ENCODE peak calls at places on chromosomes 16 and 17, in nine cellular contexts. One of them, this sample, is unnamed.

GRCh38 chr16:66926171-66926570 is 836 bp upstream of the RRAD start:
- DNase-seq in heart right ventricle: peak; percentile 75
- DNase-seq in activated gamma-delta T cell: no peak
- DNase-seq in NCI-H1436: no peak
- DNase-seq in cerebellum: no peak
- DNase-seq in ELF-1: no peak
- DNase-seq in stimulated activated CD8-positive, alpha-beta memory T cell treated with anti-CD3 and anti-CD28 coated beads, Interleukin-7, amount 100 ng/mL, for 1 hour: no peak
- DNase-seq in left colon: no peak
- DNase-seq in NCI-H748 treated with DMSO at 0.1 percent for 48 hours: no peak
- DNase-seq in this sample: no peak

GRCh38 chr16:27243725-27244362 is 24.7 kb downstream of the NSMCE1 start:
- DNase-seq in left colon: no peak
- DNase-seq in ELF-1: no peak
- DNase-seq in cerebellum: no peak
- DNase-seq in stimulated activated CD8-positive, alpha-beta memory T cell treated with anti-CD3 and anti-CD28 coated beads, Interleukin-7, amount 100 ng/mL, for 1 hour: no peak
- DNase-seq in heart right ventricle: no peak
- DNase-seq in NCI-H1436: no peak
- DNase-seq in NCI-H748 treated with DMSO at 0.1 percent for 48 hours: no peak
- DNase-seq in activated gamma-delta T cell: no peak
- DNase-seq in this sample: no peak

GRCh38 chr17:44002141-44002848 is 2.1 kb upstream of the NAGS start:
- DNase-seq in activated gamma-delta T cell: no peak
- DNase-seq in NCI-H748 treated with DMSO at 0.1 percent for 48 hours: no peak
- DNase-seq in left colon: no peak
- DNase-seq in cerebellum: no peak
- DNase-seq in heart right ventricle: no peak
- DNase-seq in ELF-1: no peak
- DNase-seq in stimulated activated CD8-positive, alpha-beta memory T cell treated with anti-CD3 and anti-CD28 coated beads, Interleukin-7, amount 100 ng/mL, for 1 hour: no peak
- DNase-seq in NCI-H1436: no peak
- DNase-seq in this sample: no peak

GRCh38 chr16:69823831-69824563 is 61.9 kb downstream of the WWP2 start:
- DNase-seq in NCI-H748 treated with DMSO at 0.1 percent for 48 hours: no peak
- DNase-seq in heart right ventricle: peak; percentile 78
- DNase-seq in cerebellum: no peak
- DNase-seq in ELF-1: no peak
- DNase-seq in left colon: no peak
- DNase-seq in stimulated activated CD8-positive, alpha-beta memory T cell treated with anti-CD3 and anti-CD28 coated beads, Interleukin-7, amount 100 ng/mL, for 1 hour: no peak
- DNase-seq in activated gamma-delta T cell: no peak
- DNase-seq in NCI-H1436: no peak
- DNase-seq in this sample: no peak

GRCh38 chr16:80940069-80940856 is 66.4 kb downstream of the CMC2 start:
- DNase-seq in cerebellum: no peak
- DNase-seq in ELF-1: no peak
- DNase-seq in NCI-H1436: no peak
- DNase-seq in stimulated activated CD8-positive, alpha-beta memory T cell treated with anti-CD3 and anti-CD28 coated beads, Interleukin-7, amount 100 ng/mL, for 1 hour: no peak
- DNase-seq in activated gamma-delta T cell: no peak
- DNase-seq in NCI-H748 treated with DMSO at 0.1 percent for 48 hours: no peak
- DNase-seq in left colon: no peak
- DNase-seq in heart right ventricle: no peak
- DNase-seq in this sample: no peak

GRCh38 chr16:6570520-6570919 is 762.1 kb upstream of the RBFOX1 start:
- DNase-seq in left colon: no peak
- DNase-seq in stimulated activated CD8-positive, alpha-beta memory T cell treated with anti-CD3 and anti-CD28 coated beads, Interleukin-7, amount 100 ng/mL, for 1 hour: no peak
- DNase-seq in NCI-H748 treated with DMSO at 0.1 percent for 48 hours: no peak
- DNase-seq in heart right ventricle: no peak
- DNase-seq in activated gamma-delta T cell: no peak
- DNase-seq in cerebellum: no peak
- DNase-seq in ELF-1: no peak
- DNase-seq in NCI-H1436: no peak
- DNase-seq in this sample: no peak

GRCh38 chr16:56683424-56684162 is 1.3 kb downstream of the MT1X start:
- DNase-seq in left colon: no peak
- DNase-seq in NCI-H748 treated with DMSO at 0.1 percent for 48 hours: no peak
- DNase-seq in ELF-1: no peak
- DNase-seq in stimulated activated CD8-positive, alpha-beta memory T cell treated with anti-CD3 and anti-CD28 coated beads, Interleukin-7, amount 100 ng/mL, for 1 hour: no peak
- DNase-seq in activated gamma-delta T cell: no peak
- DNase-seq in cerebellum: no peak
- DNase-seq in heart right ventricle: no peak
- DNase-seq in NCI-H1436: no peak
- DNase-seq in this sample: no peak

GRCh38 chr17:2075336-2076056 is 20.6 kb downstream of the HIC1 start:
- DNase-seq in stimulated activated CD8-positive, alpha-beta memory T cell treated with anti-CD3 and anti-CD28 coated beads, Interleukin-7, amount 100 ng/mL, for 1 hour: no peak
- DNase-seq in NCI-H748 treated with DMSO at 0.1 percent for 48 hours: no peak
- DNase-seq in activated gamma-delta T cell: no peak
- DNase-seq in NCI-H1436: no peak
- DNase-seq in left colon: no peak
- DNase-seq in cerebellum: no peak
- DNase-seq in ELF-1: peak; percentile 54
- DNase-seq in heart right ventricle: no peak
- DNase-seq in this sample: no peak

GRCh38 chr17:9313346-9313745 is 262.3 kb downstream of the STX8 start:
- DNase-seq in ELF-1: no peak
- DNase-seq in stimulated activated CD8-positive, alpha-beta memory T cell treated with anti-CD3 and anti-CD28 coated beads, Interleukin-7, amount 100 ng/mL, for 1 hour: no peak
- DNase-seq in heart right ventricle: no peak
- DNase-seq in cerebellum: no peak
- DNase-seq in NCI-H1436: no peak
- DNase-seq in activated gamma-delta T cell: no peak
- DNase-seq in left colon: no peak
- DNase-seq in NCI-H748 treated with DMSO at 0.1 percent for 48 hours: no peak
- DNase-seq in this sample: peak; percentile 28

GRCh38 chr17:81025065-81025751 is 9.7 kb upstream of the BAIAP2 start:
- DNase-seq in left colon: peak; percentile 23
- DNase-seq in NCI-H748 treated with DMSO at 0.1 percent for 48 hours: no peak
- DNase-seq in stimulated activated CD8-positive, alpha-beta memory T cell treated with anti-CD3 and anti-CD28 coated beads, Interleukin-7, amount 100 ng/mL, for 1 hour: no peak
- DNase-seq in NCI-H1436: no peak
- DNase-seq in heart right ventricle: no peak
- DNase-seq in ELF-1: no peak
- DNase-seq in activated gamma-delta T cell: no peak
- DNase-seq in cerebellum: no peak
- DNase-seq in this sample: no peak

GRCh38 chr16:87502308-87502969 is 9.6 kb upstream of the ZCCHC14 start:
- DNase-seq in cerebellum: no peak
- DNase-seq in left colon: no peak
- DNase-seq in stimulated activated CD8-positive, alpha-beta memory T cell treated with anti-CD3 and anti-CD28 coated beads, Interleukin-7, amount 100 ng/mL, for 1 hour: no peak
- DNase-seq in NCI-H1436: no peak
- DNase-seq in NCI-H748 treated with DMSO at 0.1 percent for 48 hours: no peak
- DNase-seq in heart right ventricle: no peak
- DNase-seq in activated gamma-delta T cell: no peak
- DNase-seq in ELF-1: no peak
- DNase-seq in this sample: no peak

GRCh38 chr17:58643147-58643546 is 48.7 kb downstream of the TEX14 start:
- DNase-seq in ELF-1: no peak
- DNase-seq in NCI-H748 treated with DMSO at 0.1 percent for 48 hours: no peak
- DNase-seq in activated gamma-delta T cell: no peak
- DNase-seq in heart right ventricle: no peak
- DNase-seq in left colon: no peak
- DNase-seq in NCI-H1436: no peak
- DNase-seq in stimulated activated CD8-positive, alpha-beta memory T cell treated with anti-CD3 and anti-CD28 coated beads, Interleukin-7, amount 100 ng/mL, for 1 hour: no peak
- DNase-seq in cerebellum: no peak
- DNase-seq in this sample: no peak

GRCh38 chr17:80995131-80995530 is 3.5 kb downstream of the CHMP6 start:
- DNase-seq in activated gamma-delta T cell: no peak
- DNase-seq in stimulated activated CD8-positive, alpha-beta memory T cell treated with anti-CD3 and anti-CD28 coated beads, Interleukin-7, amount 100 ng/mL, for 1 hour: no peak
- DNase-seq in left colon: no peak
- DNase-seq in NCI-H1436: no peak
- DNase-seq in heart right ventricle: no peak
- DNase-seq in cerebellum: no peak
- DNase-seq in ELF-1: no peak
- DNase-seq in NCI-H748 treated with DMSO at 0.1 percent for 48 hours: no peak
- DNase-seq in this sample: no peak

This sample was measured in head of caudate nucleus.